ENCODE peak calls at places on chromosomes 16 and 17, in five cellular contexts. B is H1, Q is HepG2, V is GM12878, Y is K562. M is an unnamed sample.
A peak's percentile ranks its signal among the peaks of the same experiment; 100 is the strongest.

GRCh38 chr17:59754547-59754946 is 47.1 kb downstream of the VMP1 start:
- DNase-seq in B (no peak), Q (peak; percentile 95), V (no peak), Y (peak; percentile 15), M (peak; percentile 99)

GRCh38 chr16:4407543-4408322 is 8.7 kb downstream of the CORO7 start:
- DNase-seq in B (no peak), Q (no peak), V (no peak), Y (no peak), M (no peak)

GRCh38 chr17:74759243-74759801 is 10.9 kb downstream of the NHERF1 start:
- DNase-seq in B (no peak), Q (no peak), V (no peak), Y (no peak), M (no peak)

GRCh38 chr16:67528222-67528869 is at the start of gene RIPOR1:
- DNase-seq in B (no peak), Q (peak; percentile 45), V (no peak), Y (peak; percentile 94), M (no peak)

GRCh38 chr17:75812096-75813001 is 27.7 kb downstream of the UNK start:
- DNase-seq in B (no peak), Q (no peak), V (no peak), Y (no peak), M (no peak)

GRCh38 chr16:89842471-89843408 is 14.5 kb downstream of the SPIRE2 start:
- DNase-seq in B (no peak), Q (peak; percentile 87), V (no peak), Y (no peak), M (no peak)

GRCh38 chr16:3954411-3954921 is 74.0 kb upstream of the CREBBP start:
- DNase-seq in B (no peak), Q (peak; percentile 17), V (no peak), Y (peak; percentile 34), M (no peak)

GRCh38 chr16:10791048-10791447 is 27.5 kb downstream of the TVP23A start:
- DNase-seq in B (no peak), Q (no peak), V (peak; percentile 59), Y (no peak), M (no peak)

GRCh38 chr17:72719206-72719581 is 373.3 kb downstream of the SLC39A11 start:
- DNase-seq in B (no peak), Q (no peak), V (no peak), Y (no peak), M (no peak)

GRCh38 chr16:11155284-11155806 is 100.7 kb downstream of the SOCS1 start:
- DNase-seq in B (no peak), Q (no peak), V (no peak), Y (peak; percentile 39), M (no peak)

GRCh38 chr17:79800325-79801155 is 3.7 kb upstream of the CBX8 start:
- DNase-seq in B (no peak), Q (no peak), V (no peak), Y (no peak), M (peak; percentile 50)

GRCh38 chr17:42424991-42425610 is 2.0 kb upstream of the CAVIN1 start:
- DNase-seq in B (no peak), Q (no peak), V (no peak), Y (peak; percentile 4), M (no peak)

GRCh38 chr17:72385482-72385881 is 264.7 kb downstream of the SOX9 start:
- DNase-seq in B (no peak), Q (no peak), V (no peak), Y (no peak), M (no peak)

GRCh38 chr17:42283241-42284019 is 4.9 kb upstream of the STAT5A start:
- DNase-seq in B (no peak), Q (no peak), V (no peak), Y (no peak), M (no peak)

GRCh38 chr17:48724241-48725004 is 1.4 kb downstream of the PRAC2 start:
- DNase-seq in B (no peak), Q (peak; percentile 56), V (peak; percentile 3), Y (peak; percentile 62), M (peak; percentile 32)
- TF ChIP-seq SP1 in B (no peak), Q (no peak), V (no peak), Y (no peak), M (no peak)

DNA sequence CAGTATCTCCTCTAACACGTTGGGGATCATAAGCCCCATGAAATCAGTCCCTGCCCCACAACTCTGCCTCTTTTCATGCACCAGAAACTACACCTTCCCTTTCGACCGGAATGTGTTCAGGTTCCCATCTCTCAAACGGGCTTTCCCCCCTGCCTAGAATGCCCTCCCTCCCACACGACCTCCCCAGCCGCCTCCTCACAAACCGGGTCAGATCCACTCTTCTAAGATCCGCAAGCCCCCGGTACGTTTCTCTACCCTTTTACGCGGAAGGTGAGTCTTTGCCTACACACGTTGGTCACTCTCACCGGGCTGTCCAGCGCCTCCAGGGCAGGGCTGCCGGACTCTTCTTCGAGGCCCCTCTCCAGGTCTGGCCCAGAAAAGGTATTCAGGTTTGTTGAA is 708 bp downstream of the DHX33 start:
- DNase-seq in B (no peak), Q (no peak), V (no peak), Y (peak; percentile 19), M (no peak)
- TF ChIP-seq RAD21 in B (no peak), Q (no peak), V (no peak), Y (no peak), M (no peak)

GRCh38 chr17:7922499-7923289 is 6.6 kb upstream of the RNF227 start:
- DNase-seq in B (no peak), Q (no peak), V (no peak), Y (no peak), M (no peak)
- H3K4me2 ChIP-seq in B (peak overlapping the region; percentile 69), Q (no peak overlapping the region), V (peak overlapping the region; percentile 87), Y (no peak overlapping the region), M (no peak overlapping the region)

DNA sequence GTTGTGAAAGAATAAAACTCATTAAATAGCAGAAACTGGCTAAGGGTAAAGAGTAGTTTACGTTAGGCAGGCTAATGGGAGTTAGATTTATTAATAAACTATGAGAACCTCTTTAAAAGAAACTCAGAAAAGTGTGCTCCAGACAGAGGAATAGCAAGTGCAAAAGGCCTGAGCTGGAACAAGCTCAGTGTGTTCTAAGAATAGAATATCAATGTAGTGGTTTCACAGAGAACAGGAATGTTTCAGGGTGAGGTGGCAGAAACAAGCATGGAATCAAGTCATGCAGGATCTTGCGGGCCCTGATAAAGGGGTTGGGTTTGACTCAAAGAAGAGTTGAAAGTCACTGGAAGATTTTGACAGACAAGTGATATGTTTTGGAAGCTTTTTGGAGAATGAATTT is 164.0 kb upstream of the HS3ST3A1 start:
- DNase-seq in B (no peak), Q (no peak), V (no peak), Y (no peak), M (no peak)
- TF ChIP-seq SP1 in B (no peak), Q (no peak), V (no peak), Y (no peak), M (no peak)

DNA sequence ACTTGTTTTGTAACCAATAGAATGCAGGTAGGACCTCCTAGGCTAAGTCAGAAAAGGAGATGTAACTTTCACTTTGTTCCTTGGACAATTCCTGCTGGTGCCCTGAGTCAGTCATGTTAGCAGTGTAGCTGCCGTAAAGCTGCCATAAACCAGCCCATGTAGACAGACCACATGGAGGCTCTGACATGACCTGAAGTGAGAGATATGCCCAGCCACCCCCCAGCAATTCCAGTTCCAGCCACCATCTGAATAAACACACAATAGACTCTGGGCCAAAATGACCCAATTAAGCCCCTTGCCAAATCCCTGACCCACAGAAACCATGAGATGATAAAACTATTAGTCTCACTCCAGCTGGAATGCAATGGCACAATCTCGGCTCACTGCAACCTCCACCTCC is 20.6 kb downstream of the SMURF2 start:
- DNase-seq in B (no peak), Q (no peak), V (no peak), Y (peak; percentile 50), M (no peak)
- TF ChIP-seq RAD21 in B (no peak), Q (no peak), V (no peak), Y (no peak), M (no peak)

GRCh38 chr16:71625113-71625850 is 702 bp upstream of the MARVELD3 start:
- DNase-seq in B (no peak), Q (no peak), V (no peak), Y (no peak), M (no peak)

GRCh38 chr16:71623597-71623996 is 2.4 kb upstream of the MARVELD3 start:
- DNase-seq in B (no peak), Q (peak; percentile 72), V (no peak), Y (no peak), M (no peak)

GRCh38 chr16:71626018-71626857 is at the start of gene MARVELD3:
- DNase-seq in B (peak; percentile 70), Q (peak; percentile 46), V (no peak), Y (peak; percentile 40), M (peak; percentile 76)

GRCh38 chr16:71618429-71618828 is 7.6 kb upstream of the MARVELD3 start:
- DNase-seq in B (no peak), Q (no peak), V (no peak), Y (no peak), M (no peak)

DNA sequence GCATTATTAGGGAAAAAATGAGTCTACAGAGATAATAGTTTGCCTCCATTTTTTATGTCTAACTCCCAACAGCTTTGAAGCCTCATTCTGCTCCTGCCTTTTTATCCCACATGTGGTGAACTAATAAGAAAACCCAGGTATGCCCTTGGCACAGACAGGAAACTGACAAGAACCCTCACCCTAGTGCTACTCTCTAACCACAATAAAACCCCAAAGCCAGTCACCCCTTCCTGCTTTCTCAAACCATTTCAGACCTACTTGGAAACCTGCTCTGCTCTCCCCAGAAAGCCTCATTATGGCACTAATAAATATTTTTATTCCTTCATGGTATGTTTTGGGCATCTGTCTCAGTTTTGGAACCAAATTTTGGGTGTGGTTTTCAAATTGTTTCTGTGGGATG is 3.9 kb upstream of the MARVELD3 start:
- DNase-seq in B (no peak), Q (no peak), V (no peak), Y (no peak), M (no peak)
- H3K4me2 ChIP-seq in B (no peak overlapping the region), Q (no peak overlapping the region), V (no peak overlapping the region), Y (no peak overlapping the region), M (no peak overlapping the region)

GRCh38 chr17:39794249-39794970 is 56.7 kb downstream of the GRB7 start:
- DNase-seq in B (no peak), Q (no peak), V (peak; percentile 95), Y (no peak), M (no peak)
- TF ChIP-seq SP1 in B (no peak), Q (no peak), V (peak; percentile 49), Y (no peak), M (no peak)

DNA sequence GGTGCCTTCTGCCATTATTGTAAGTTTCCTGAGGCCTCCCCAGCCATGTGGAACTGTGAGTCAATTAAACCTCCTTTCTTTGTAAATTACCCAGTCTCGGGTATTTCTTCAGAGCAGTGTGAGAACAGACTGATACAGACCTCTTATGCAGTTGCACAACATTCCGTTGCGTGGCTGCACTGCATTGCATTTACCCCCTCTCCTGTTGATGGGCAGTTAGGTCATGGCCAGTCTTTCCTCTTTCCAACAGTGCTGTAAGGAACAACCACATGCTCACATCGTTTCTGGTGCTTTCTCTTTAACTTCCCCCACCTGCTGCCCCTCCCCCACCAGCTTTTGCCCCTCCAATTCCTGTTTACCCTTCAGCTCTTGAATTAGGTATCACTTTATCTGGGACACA is 43.5 kb upstream of the MED9 start:
- DNase-seq in B (no peak), Q (peak; percentile 67), V (no peak), Y (no peak), M (no peak)
- TF ChIP-seq RAD21 in B (no peak), Q (no peak), V (no peak), Y (no peak), M (no peak)

DNA sequence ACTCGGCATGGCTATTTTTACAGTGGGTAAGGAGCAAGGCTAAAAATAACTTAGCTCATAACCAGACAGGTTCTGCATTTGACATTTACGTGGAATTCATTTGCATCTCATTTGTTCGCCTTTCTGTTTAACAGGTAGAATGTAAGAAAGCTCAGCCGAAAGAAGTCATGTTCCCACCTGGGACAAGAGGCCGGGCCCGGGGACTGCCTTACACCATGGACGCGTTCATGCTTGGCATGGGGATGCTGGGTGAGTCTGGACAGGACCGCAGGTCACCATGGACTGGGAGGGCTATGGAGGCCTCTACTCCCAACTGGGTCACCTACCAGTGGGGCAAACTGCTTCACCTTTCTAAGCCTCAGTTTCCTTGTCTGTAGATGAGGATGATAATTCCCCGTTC is 129.3 kb downstream of the CCDC182 start:
- DNase-seq in B (no peak), Q (no peak), V (no peak), Y (no peak), M (no peak)
- H3K4me2 ChIP-seq in B (no peak overlapping the region), Q (no peak overlapping the region), V (no peak overlapping the region), Y (no peak overlapping the region), M (no peak overlapping the region)